ENCODE peak calls at places on chromosomes 11 and 22, in five cellular contexts. One of them, this sample, is unnamed. For H3K36me3 and H3K4me1, the result is how much of the 10 kb centered on the place peaks cover.

GRCh38 chr11:125070699-125071254 is 7.7 kb downstream of the SLC37A2 start:
- DNase-seq in psoas muscle: peak
- DNase-seq in mucosa of descending colon: peak
- DNase-seq in PC-3: peak
- DNase-seq in cardiac muscle cell: no peak
- DNase-seq in this sample: peak

GRCh38 chr11:119320593-119321524 is 3.9 kb upstream of the MCAM start:
- DNase-seq in mucosa of descending colon: peak
- DNase-seq in PC-3: peak
- DNase-seq in psoas muscle: peak
- DNase-seq in cardiac muscle cell: peak
- DNase-seq in this sample: peak

GRCh38 chr11:623999-624704 is 603 bp downstream of the CDHR5 start:
- DNase-seq in PC-3: peak
- DNase-seq in mucosa of descending colon: peak
- DNase-seq in cardiac muscle cell: no peak
- DNase-seq in psoas muscle: no peak
- DNase-seq in this sample: no peak

GRCh38 chr11:116825434-116825833 is 2.3 kb upstream of the APOA4 start:
- DNase-seq in cardiac muscle cell: no peak
- DNase-seq in mucosa of descending colon: no peak
- DNase-seq in PC-3: no peak
- DNase-seq in psoas muscle: no peak
- DNase-seq in this sample: no peak

GRCh38 chr22:42316988-42317387 is 46.5 kb upstream of the TCF20 start:
- DNase-seq in psoas muscle: peak
- DNase-seq in PC-3: no peak
- DNase-seq in cardiac muscle cell: no peak
- DNase-seq in mucosa of descending colon: peak
- DNase-seq in this sample: no peak

GRCh38 chr22:22086501-22087158 is 104.0 kb upstream of the TOP3B start:
- DNase-seq in mucosa of descending colon: no peak
- DNase-seq in PC-3: no peak
- DNase-seq in cardiac muscle cell: no peak
- DNase-seq in psoas muscle: no peak
- DNase-seq in this sample: no peak

GRCh38 chr11:12797996-12798395 is 123.8 kb downstream of the TEAD1 start:
- DNase-seq in PC-3: no peak
- DNase-seq in psoas muscle: no peak
- DNase-seq in cardiac muscle cell: no peak
- DNase-seq in mucosa of descending colon: no peak
- DNase-seq in this sample: no peak

GRCh38 chr11:118232659-118233058 is 7.8 kb upstream of the JAML start:
- DNase-seq in PC-3: peak
- DNase-seq in psoas muscle: no peak
- DNase-seq in mucosa of descending colon: no peak
- DNase-seq in cardiac muscle cell: no peak
- DNase-seq in this sample: no peak

GRCh38 chr11:75450826-75451783 is 18.1 kb upstream of the KLHL35 start:
- DNase-seq in mucosa of descending colon: no peak
- DNase-seq in PC-3: peak
- DNase-seq in cardiac muscle cell: peak
- DNase-seq in psoas muscle: no peak
- DNase-seq in this sample: no peak

GRCh38 chr11:132541794-132542193 is 990.5 kb downstream of the OPCML start:
- DNase-seq in mucosa of descending colon: no peak
- DNase-seq in PC-3: no peak
- DNase-seq in cardiac muscle cell: no peak
- DNase-seq in psoas muscle: no peak
- DNase-seq in this sample: no peak

GRCh38 chr11:120863359-120863758 is 160.5 kb upstream of the TBCEL start:
- DNase-seq in PC-3: peak
- DNase-seq in cardiac muscle cell: no peak
- DNase-seq in psoas muscle: no peak
- DNase-seq in mucosa of descending colon: no peak
- DNase-seq in this sample: no peak

GRCh38 chr11:62575156-62575555 is 1.5 kb upstream of the EEF1G start:
- DNase-seq in psoas muscle: no peak
- DNase-seq in PC-3: no peak
- DNase-seq in cardiac muscle cell: no peak
- DNase-seq in mucosa of descending colon: peak
- DNase-seq in this sample: peak

GRCh38 chr22:17205432-17205831 is 13.8 kb downstream of the ADA2 start:
- DNase-seq in cardiac muscle cell: no peak
- DNase-seq in PC-3: no peak
- DNase-seq in mucosa of descending colon: no peak
- DNase-seq in psoas muscle: no peak
- DNase-seq in this sample: no peak

GRCh38 chr22:37906364-37907008 is 389 bp downstream of the MICALL1 start:
- DNase-seq in psoas muscle: peak
- DNase-seq in cardiac muscle cell: peak
- DNase-seq in PC-3: no peak
- DNase-seq in mucosa of descending colon: peak
- DNase-seq in this sample: no peak

GRCh38 chr11:101880208-101880607 is 34.6 kb upstream of the CEP126 start:
- DNase-seq in PC-3: peak
- DNase-seq in psoas muscle: no peak
- DNase-seq in mucosa of descending colon: no peak
- DNase-seq in cardiac muscle cell: peak
- DNase-seq in this sample: no peak

GRCh38 chr11:14980854-14981253 is 8.7 kb upstream of the CALCA start:
- DNase-seq in cardiac muscle cell: no peak
- DNase-seq in PC-3: peak
- DNase-seq in mucosa of descending colon: no peak
- DNase-seq in psoas muscle: no peak
- DNase-seq in this sample: no peak

GRCh38 chr11:12377106-12377823 is at the start of gene PARVA:
- DNase-seq in mucosa of descending colon: peak
- DNase-seq in PC-3: peak
- DNase-seq in psoas muscle: peak
- DNase-seq in cardiac muscle cell: peak
- DNase-seq in this sample: peak

GRCh38 chr11:6259638-6260019 is at the start of gene CCKBR:
- DNase-seq in cardiac muscle cell: peak
- DNase-seq in PC-3: no peak
- DNase-seq in psoas muscle: no peak
- DNase-seq in mucosa of descending colon: peak
- DNase-seq in this sample: no peak

GRCh38 chr11:34346551-34346950 is 11.3 kb downstream of the ABTB2 start:
- DNase-seq in cardiac muscle cell: no peak
- DNase-seq in PC-3: no peak
- DNase-seq in psoas muscle: peak
- DNase-seq in mucosa of descending colon: no peak
- DNase-seq in this sample: no peak

GRCh38 chr11:23370580-23371275 is 510.5 kb upstream of the CCDC179 start:
- DNase-seq in PC-3: peak
- DNase-seq in psoas muscle: no peak
- DNase-seq in cardiac muscle cell: no peak
- DNase-seq in mucosa of descending colon: peak
- DNase-seq in this sample: no peak

GRCh38 chr11:13284776-13285588 is 7.4 kb downstream of the BMAL1 start:
- DNase-seq in psoas muscle: no peak
- DNase-seq in cardiac muscle cell: no peak
- DNase-seq in PC-3: no peak
- DNase-seq in mucosa of descending colon: no peak
- DNase-seq in this sample: no peak

GRCh38 chr11:16778876-16779275 is 40.4 kb downstream of the C11orf58 start:
- DNase-seq in cardiac muscle cell: no peak
- DNase-seq in psoas muscle: no peak
- DNase-seq in mucosa of descending colon: no peak
- DNase-seq in PC-3: no peak
- DNase-seq in this sample: no peak

GRCh38 chr22:39243443-39244072 is 1.2 kb downstream of the PDGFB start:
- DNase-seq in cardiac muscle cell: no peak
- DNase-seq in PC-3: peak
- DNase-seq in psoas muscle: no peak
- DNase-seq in mucosa of descending colon: no peak
- DNase-seq in this sample: no peak

GRCh38 chr11:19951558-19952083 is 208.7 kb downstream of the DBX1 start:
- DNase-seq in mucosa of descending colon: no peak
- DNase-seq in cardiac muscle cell: peak
- DNase-seq in PC-3: peak
- DNase-seq in psoas muscle: no peak
- DNase-seq in this sample: no peak

GRCh38 chr11:109426442-109426841 is 4.5 kb downstream of the C11orf87 start:
- DNase-seq in psoas muscle: no peak
- DNase-seq in mucosa of descending colon: no peak
- DNase-seq in PC-3: peak
- DNase-seq in cardiac muscle cell: no peak
- DNase-seq in this sample: no peak

GRCh38 chr22:20952544-20953341 is 14.3 kb upstream of the AIFM3 start:
- DNase-seq in PC-3: no peak
- DNase-seq in psoas muscle: no peak
- DNase-seq in cardiac muscle cell: no peak
- DNase-seq in mucosa of descending colon: peak
- DNase-seq in this sample: no peak

GRCh38 chr22:20949698-20950183 is 17.3 kb upstream of the AIFM3 start:
- DNase-seq in cardiac muscle cell: no peak
- DNase-seq in PC-3: no peak
- DNase-seq in psoas muscle: no peak
- DNase-seq in mucosa of descending colon: no peak
- DNase-seq in this sample: no peak

GRCh38 chr22:20953342-20953608 is 13.8 kb upstream of the AIFM3 start:
- DNase-seq in psoas muscle: no peak
- DNase-seq in cardiac muscle cell: no peak
- DNase-seq in PC-3: no peak
- DNase-seq in mucosa of descending colon: no peak
- DNase-seq in this sample: no peak

GRCh38 chr22:20951932-20952380 is 15.1 kb upstream of the AIFM3 start:
- DNase-seq in psoas muscle: no peak
- DNase-seq in cardiac muscle cell: no peak
- DNase-seq in PC-3: no peak
- DNase-seq in mucosa of descending colon: peak
- DNase-seq in this sample: no peak

GRCh38 chr22:20951151-20951931 is 15.7 kb upstream of the AIFM3 start:
- DNase-seq in PC-3: no peak
- DNase-seq in mucosa of descending colon: peak
- DNase-seq in psoas muscle: no peak
- DNase-seq in cardiac muscle cell: no peak
- DNase-seq in this sample: no peak
- H3K36me3 ChIP-seq in PC-3: under half
- H3K36me3 ChIP-seq in mucosa of descending colon: under half
- H3K36me3 ChIP-seq in psoas muscle: under half
- H3K36me3 ChIP-seq in cardiac muscle cell: under half
- H3K36me3 ChIP-seq in this sample: under half

GRCh38 chr11:60594998-60595637 is 79.9 kb downstream of the MS4A13 start:
- DNase-seq in PC-3: no peak
- DNase-seq in cardiac muscle cell: peak
- DNase-seq in mucosa of descending colon: no peak
- DNase-seq in psoas muscle: no peak
- DNase-seq in this sample: no peak

DNA sequence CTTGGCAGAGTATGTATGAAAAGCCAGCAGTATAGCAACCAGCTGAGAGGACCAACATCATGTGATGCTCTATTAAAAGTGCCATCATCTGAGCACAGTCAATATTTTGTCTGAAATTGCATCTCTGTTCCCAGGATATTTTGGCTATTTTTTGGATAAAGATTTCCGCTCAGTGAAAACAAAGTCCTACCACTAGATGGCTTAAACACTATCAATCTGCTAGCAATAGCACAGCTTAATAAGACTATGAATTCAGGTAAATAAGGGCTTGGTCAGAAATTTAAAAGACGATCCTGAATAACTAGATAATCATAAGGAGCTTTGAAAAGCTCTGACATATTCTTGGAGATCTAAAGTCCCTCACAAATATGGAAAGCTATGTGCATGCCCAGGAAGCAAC is 74.4 kb downstream of the MS4A13 start:
- DNase-seq in PC-3: peak
- DNase-seq in psoas muscle: no peak
- DNase-seq in cardiac muscle cell: no peak
- DNase-seq in mucosa of descending colon: no peak
- DNase-seq in this sample: no peak
- TF ChIP-seq CTCF in PC-3: peak
- TF ChIP-seq CTCF in psoas muscle: no peak
- TF ChIP-seq CTCF in cardiac muscle cell: no peak
- TF ChIP-seq CTCF in mucosa of descending colon: no peak
- TF ChIP-seq CTCF in this sample: no peak

GRCh38 chr11:65132988-65133700 is 1.2 kb downstream of the SYVN1 start:
- DNase-seq in cardiac muscle cell: no peak
- DNase-seq in PC-3: peak
- DNase-seq in psoas muscle: no peak
- DNase-seq in mucosa of descending colon: peak
- DNase-seq in this sample: peak

GRCh38 chr11:65130631-65131416 is 3.5 kb downstream of the SYVN1 start:
- DNase-seq in cardiac muscle cell: no peak
- DNase-seq in PC-3: no peak
- DNase-seq in psoas muscle: no peak
- DNase-seq in mucosa of descending colon: peak
- DNase-seq in this sample: no peak

GRCh38 chr11:65131417-65131776 is 2.9 kb downstream of the SYVN1 start:
- DNase-seq in cardiac muscle cell: no peak
- DNase-seq in PC-3: no peak
- DNase-seq in mucosa of descending colon: no peak
- DNase-seq in psoas muscle: no peak
- DNase-seq in this sample: no peak

GRCh38 chr11:65132238-65132987 is 1.9 kb downstream of the SYVN1 start:
- DNase-seq in cardiac muscle cell: no peak
- DNase-seq in psoas muscle: no peak
- DNase-seq in mucosa of descending colon: peak
- DNase-seq in PC-3: no peak
- DNase-seq in this sample: no peak

GRCh38 chr11:65131895-65132237 is 2.5 kb downstream of the SYVN1 start:
- DNase-seq in PC-3: no peak
- DNase-seq in cardiac muscle cell: no peak
- DNase-seq in psoas muscle: no peak
- DNase-seq in mucosa of descending colon: no peak
- DNase-seq in this sample: no peak
- H3K4me1 ChIP-seq in PC-3: under half
- H3K4me1 ChIP-seq in cardiac muscle cell: under half
- H3K4me1 ChIP-seq in psoas muscle: under half
- H3K4me1 ChIP-seq in mucosa of descending colon: under half
- H3K4me1 ChIP-seq in this sample: under half

GRCh38 chr22:20105456-20106204 is 10.3 kb upstream of the RANBP1 start:
- DNase-seq in mucosa of descending colon: peak
- DNase-seq in cardiac muscle cell: no peak
- DNase-seq in psoas muscle: no peak
- DNase-seq in PC-3: no peak
- DNase-seq in this sample: no peak

GRCh38 chr22:20099099-20099711 is 16.7 kb upstream of the RANBP1 start:
- DNase-seq in cardiac muscle cell: no peak
- DNase-seq in PC-3: no peak
- DNase-seq in psoas muscle: no peak
- DNase-seq in mucosa of descending colon: peak
- DNase-seq in this sample: no peak

GRCh38 chr22:20106205-20106848 is 9.6 kb upstream of the RANBP1 start:
- DNase-seq in PC-3: no peak
- DNase-seq in psoas muscle: peak
- DNase-seq in mucosa of descending colon: peak
- DNase-seq in cardiac muscle cell: no peak
- DNase-seq in this sample: no peak

GRCh38 chr22:20102203-20102780 is 13.6 kb upstream of the RANBP1 start:
- DNase-seq in psoas muscle: no peak
- DNase-seq in mucosa of descending colon: peak
- DNase-seq in cardiac muscle cell: no peak
- DNase-seq in PC-3: no peak
- DNase-seq in this sample: no peak

GRCh38 chr22:20101638-20102037 is 14.3 kb upstream of the RANBP1 start:
- DNase-seq in cardiac muscle cell: no peak
- DNase-seq in PC-3: no peak
- DNase-seq in psoas muscle: no peak
- DNase-seq in mucosa of descending colon: peak
- DNase-seq in this sample: no peak
- H3K36me3 ChIP-seq in cardiac muscle cell: under half
- H3K36me3 ChIP-seq in PC-3: under half
- H3K36me3 ChIP-seq in psoas muscle: half or more
- H3K36me3 ChIP-seq in mucosa of descending colon: under half
- H3K36me3 ChIP-seq in this sample: under half